ENCODE peak calls at places on chromosome 22, in ten cellular contexts. One of them, this sample, is unnamed.

GRCh38 chr22:42906605-42907338 is 49.7 kb upstream of the ARFGAP3 start:
- DNase-seq in COR-L47: no peak
- DNase-seq in nephron progenitor cell: no peak
- DNase-seq in PC-3: no peak
- DNase-seq in stromal cell of bone marrow: no peak
- DNase-seq in activated effector memory CD4-positive, alpha-beta T cell treated with Interleukin-2 at 50 U/mL for 16 hours: no peak
- DNase-seq in GM03348: peak
- DNase-seq in stimulated activated CD4-positive, alpha-beta T cell treated with anti-CD3 and anti-CD28 coated beads, Interleukin-12 subunit alpha, Interleukin-12 subunit beta, amount 100 ng/mL, for 4 hours: no peak
- DNase-seq in uterus: peak
- DNase-seq in mesenteric fat pad: no peak
- DNase-seq in this sample: peak

GRCh38 chr22:29205598-29206371 is at the start of gene EMID1:
- DNase-seq in stimulated activated CD4-positive, alpha-beta T cell treated with anti-CD3 and anti-CD28 coated beads, Interleukin-12 subunit alpha, Interleukin-12 subunit beta, amount 100 ng/mL, for 4 hours: peak
- DNase-seq in stromal cell of bone marrow: no peak
- DNase-seq in COR-L47: peak
- DNase-seq in nephron progenitor cell: peak
- DNase-seq in mesenteric fat pad: no peak
- DNase-seq in GM03348: peak
- DNase-seq in uterus: peak
- DNase-seq in PC-3: peak
- DNase-seq in activated effector memory CD4-positive, alpha-beta T cell treated with Interleukin-2 at 50 U/mL for 16 hours: no peak
- DNase-seq in this sample: no peak

GRCh38 chr22:45226681-45227186 is 14.0 kb downstream of the KIAA0930 start:
- DNase-seq in activated effector memory CD4-positive, alpha-beta T cell treated with Interleukin-2 at 50 U/mL for 16 hours: no peak
- DNase-seq in COR-L47: peak
- DNase-seq in stromal cell of bone marrow: no peak
- DNase-seq in PC-3: peak
- DNase-seq in GM03348: peak
- DNase-seq in stimulated activated CD4-positive, alpha-beta T cell treated with anti-CD3 and anti-CD28 coated beads, Interleukin-12 subunit alpha, Interleukin-12 subunit beta, amount 100 ng/mL, for 4 hours: no peak
- DNase-seq in nephron progenitor cell: no peak
- DNase-seq in mesenteric fat pad: no peak
- DNase-seq in uterus: no peak
- DNase-seq in this sample: no peak

GRCh38 chr22:48714231-48714630 is 1113.4 kb downstream of the BRD1 start:
- DNase-seq in stromal cell of bone marrow: no peak
- DNase-seq in mesenteric fat pad: no peak
- DNase-seq in GM03348: no peak
- DNase-seq in COR-L47: no peak
- DNase-seq in nephron progenitor cell: no peak
- DNase-seq in activated effector memory CD4-positive, alpha-beta T cell treated with Interleukin-2 at 50 U/mL for 16 hours: no peak
- DNase-seq in uterus: no peak
- DNase-seq in stimulated activated CD4-positive, alpha-beta T cell treated with anti-CD3 and anti-CD28 coated beads, Interleukin-12 subunit alpha, Interleukin-12 subunit beta, amount 100 ng/mL, for 4 hours: no peak
- DNase-seq in PC-3: no peak
- DNase-seq in this sample: no peak

GRCh38 chr22:23569716-23570115 is 10.4 kb downstream of the IGLL1 start:
- DNase-seq in nephron progenitor cell: no peak
- DNase-seq in stimulated activated CD4-positive, alpha-beta T cell treated with anti-CD3 and anti-CD28 coated beads, Interleukin-12 subunit alpha, Interleukin-12 subunit beta, amount 100 ng/mL, for 4 hours: no peak
- DNase-seq in activated effector memory CD4-positive, alpha-beta T cell treated with Interleukin-2 at 50 U/mL for 16 hours: no peak
- DNase-seq in uterus: no peak
- DNase-seq in stromal cell of bone marrow: no peak
- DNase-seq in GM03348: no peak
- DNase-seq in mesenteric fat pad: no peak
- DNase-seq in PC-3: no peak
- DNase-seq in COR-L47: no peak
- DNase-seq in this sample: no peak

GRCh38 chr22:35517769-35518530 is 22.7 kb upstream of the RASD2 start:
- DNase-seq in stimulated activated CD4-positive, alpha-beta T cell treated with anti-CD3 and anti-CD28 coated beads, Interleukin-12 subunit alpha, Interleukin-12 subunit beta, amount 100 ng/mL, for 4 hours: no peak
- DNase-seq in PC-3: peak
- DNase-seq in mesenteric fat pad: no peak
- DNase-seq in nephron progenitor cell: no peak
- DNase-seq in activated effector memory CD4-positive, alpha-beta T cell treated with Interleukin-2 at 50 U/mL for 16 hours: no peak
- DNase-seq in GM03348: peak
- DNase-seq in uterus: no peak
- DNase-seq in COR-L47: no peak
- DNase-seq in stromal cell of bone marrow: no peak
- DNase-seq in this sample: no peak

GRCh38 chr22:39090426-39091064 is 6.5 kb upstream of the APOBEC3H start:
- DNase-seq in uterus: no peak
- DNase-seq in activated effector memory CD4-positive, alpha-beta T cell treated with Interleukin-2 at 50 U/mL for 16 hours: peak
- DNase-seq in stimulated activated CD4-positive, alpha-beta T cell treated with anti-CD3 and anti-CD28 coated beads, Interleukin-12 subunit alpha, Interleukin-12 subunit beta, amount 100 ng/mL, for 4 hours: peak
- DNase-seq in nephron progenitor cell: no peak
- DNase-seq in PC-3: peak
- DNase-seq in mesenteric fat pad: no peak
- DNase-seq in GM03348: no peak
- DNase-seq in stromal cell of bone marrow: no peak
- DNase-seq in COR-L47: no peak
- DNase-seq in this sample: no peak

GRCh38 chr22:43159484-43160178 is 8.3 kb downstream of the TSPO start:
- DNase-seq in activated effector memory CD4-positive, alpha-beta T cell treated with Interleukin-2 at 50 U/mL for 16 hours: no peak
- DNase-seq in stimulated activated CD4-positive, alpha-beta T cell treated with anti-CD3 and anti-CD28 coated beads, Interleukin-12 subunit alpha, Interleukin-12 subunit beta, amount 100 ng/mL, for 4 hours: no peak
- DNase-seq in COR-L47: peak
- DNase-seq in uterus: no peak
- DNase-seq in stromal cell of bone marrow: no peak
- DNase-seq in GM03348: peak
- DNase-seq in nephron progenitor cell: peak
- DNase-seq in mesenteric fat pad: no peak
- DNase-seq in PC-3: no peak
- DNase-seq in this sample: no peak

GRCh38 chr22:30397656-30398635 is 1.1 kb downstream of the SEC14L2 start:
- DNase-seq in GM03348: peak
- DNase-seq in stromal cell of bone marrow: no peak
- DNase-seq in uterus: no peak
- DNase-seq in PC-3: peak
- DNase-seq in nephron progenitor cell: no peak
- DNase-seq in activated effector memory CD4-positive, alpha-beta T cell treated with Interleukin-2 at 50 U/mL for 16 hours: no peak
- DNase-seq in mesenteric fat pad: no peak
- DNase-seq in stimulated activated CD4-positive, alpha-beta T cell treated with anti-CD3 and anti-CD28 coated beads, Interleukin-12 subunit alpha, Interleukin-12 subunit beta, amount 100 ng/mL, for 4 hours: no peak
- DNase-seq in COR-L47: no peak
- DNase-seq in this sample: no peak